ENCODE peak calls at places on chromosomes 1 and 21, in eight cellular contexts. X is stimulated activated CD4-positive, alpha-beta T cell treated with anti-CD3 and anti-CD28 coated beads, Interleukin-1b, Interleukin-23, amount 100 ng/mL, for 24 hours; J is H7; P is COR-L47; N is T-helper 2 cell; Z is GM23248; K is GM03348; F is naive thymus-derived CD8-positive, alpha-beta T cell. S is an unnamed sample.
A peak's percentile ranks its signal among the peaks of the same experiment; 100 is the strongest.

GRCh38 chr1:21308847-21309652 is 18.8 kb upstream of the ECE1 start:
- DNase-seq in X (no peak), J (no peak), P (peak; percentile 77), N (no peak), Z (peak; percentile 84), K (no peak), F (no peak), S (no peak)

GRCh38 chr21:30030416-30030815 is 90.6 kb upstream of the GRIK1 start:
- DNase-seq in X (no peak), J (no peak), P (no peak), N (no peak), Z (no peak), K (no peak), F (no peak), S (no peak)

GRCh38 chr1:212699104-212699838 is 369 bp downstream of the BATF3 start:
- DNase-seq in X (no peak), J (peak; percentile 91), P (peak; percentile 45), N (peak; percentile 79), Z (peak; percentile 81), K (peak; percentile 78), F (peak; percentile 25), S (peak; percentile 17)

GRCh38 chr1:184755226-184756065 is 788 bp upstream of the EDEM3 start:
- DNase-seq in X (no peak), J (no peak), P (no peak), N (peak; percentile 69), Z (peak; percentile 70), K (peak; percentile 32), F (no peak), S (no peak)

GRCh38 chr1:62407398-62408009 is 29.3 kb upstream of the USP1 start:
- DNase-seq in X (no peak), J (peak; percentile 62), P (peak; percentile 37), N (peak; percentile 44), Z (peak; percentile 68), K (peak; percentile 72), F (peak; percentile 5), S (no peak)

GRCh38 chr1:1122078-1122811 is 6.4 kb upstream of the C1orf159 start:
- DNase-seq in X (peak; percentile 65), J (peak; percentile 98), P (peak; percentile 69), N (peak; percentile 78), Z (peak; percentile 89), K (peak; percentile 94), F (peak; percentile 82), S (peak; percentile 74)

GRCh38 chr1:42815938-42816599 is 853 bp upstream of the ERMAP start:
- DNase-seq in X (no peak), J (no peak), P (peak; percentile 50), N (no peak), Z (peak; percentile 51), K (no peak), F (no peak), S (no peak)

GRCh38 chr1:17653728-17654351 is 101.3 kb upstream of the ACTL8 start:
- DNase-seq in X (no peak), J (peak; percentile 93), P (peak; percentile 23), N (no peak), Z (peak; percentile 74), K (peak; percentile 87), F (no peak), S (no peak)

GRCh38 chr1:187151555-187151954 is 322.8 kb downstream of the PLA2G4A start:
- DNase-seq in X (no peak), J (no peak), P (no peak), N (no peak), Z (no peak), K (no peak), F (no peak), S (no peak)

GRCh38 chr1:212860713-212861581 is 2.9 kb downstream of the FLVCR1 start:
- DNase-seq in X (no peak), J (peak; percentile 43), P (no peak), N (no peak), Z (peak; percentile 38), K (peak; percentile 9), F (no peak), S (no peak)

GRCh38 chr21:42347601-42348327 is 3.0 kb downstream of the TFF2 start:
- DNase-seq in X (no peak), J (no peak), P (no peak), N (no peak), Z (no peak), K (no peak), F (no peak), S (no peak)

GRCh38 chr1:50424940-50425375 is 1.7 kb upstream of the DMRTA2 start:
- DNase-seq in X (no peak), J (peak; percentile 70), P (no peak), N (no peak), Z (no peak), K (no peak), F (no peak), S (no peak)

GRCh38 chr1:234909851-234910250 is 218.8 kb downstream of the TOMM20 start:
- DNase-seq in X (no peak), J (no peak), P (no peak), N (no peak), Z (no peak), K (no peak), F (no peak), S (no peak)

GRCh38 chr21:43734131-43734634 is 15.3 kb downstream of the PDXK start:
- DNase-seq in X (no peak), J (no peak), P (no peak), N (no peak), Z (no peak), K (no peak), F (no peak), S (peak; percentile 8)

GRCh38 chr1:153842006-153842471 is 66.8 kb downstream of the SLC27A3 start:
- DNase-seq in X (no peak), J (no peak), P (no peak), N (no peak), Z (peak; percentile 6), K (no peak), F (no peak), S (no peak)

GRCh38 chr1:12121212-12122000 is 45.4 kb upstream of the TNFRSF1B start:
- DNase-seq in X (no peak), J (no peak), P (no peak), N (no peak), Z (peak; percentile 44), K (no peak), F (no peak), S (no peak)

GRCh38 chr1:104294259-104294658 is 544.6 kb downstream of the AMY1C start:
- DNase-seq in X (no peak), J (no peak), P (peak; percentile 76), N (no peak), Z (no peak), K (no peak), F (no peak), S (no peak)

GRCh38 chr1:105467549-105467948 is 1588.9 kb upstream of the PRMT6 start:
- DNase-seq in X (no peak), J (no peak), P (no peak), N (no peak), Z (no peak), K (no peak), F (no peak), S (no peak)

GRCh38 chr1:165551469-165551868 is 7.7 kb downstream of the LRRC52 start:
- DNase-seq in X (no peak), J (no peak), P (no peak), N (no peak), Z (peak; percentile 6), K (no peak), F (no peak), S (no peak)

S was measured in effector memory CD4-positive, alpha-beta T cell.